ENCODE peak calls at places on chromosomes 1 and 21, in four cellular contexts. S is IMR-90, T is neuronal stem cell, A is mesendoderm. Q is an unnamed sample.
A peak's percentile ranks its signal among the peaks of the same experiment; 100 is the strongest.

GRCh38 chr21:16343776-16344175 is 614.0 kb downstream of the USP25 start:
- DNase-seq in A (peak; percentile 33), T (no peak), S (no peak), Q (no peak)

GRCh38 chr1:109896681-109897080 is 14.0 kb upstream of the CSF1 start:
- DNase-seq in S (no peak), T (no peak), A (no peak), Q (no peak)

GRCh38 chr1:28887418-28887834 is 26.9 kb upstream of the EPB41 start:
- DNase-seq in A (no peak), T (peak; percentile 32), S (no peak), Q (peak; percentile 51)

GRCh38 chr1:15168479-15168878 is 14.9 kb downstream of the TMEM51 start:
- DNase-seq in A (no peak), T (no peak), S (peak; percentile 99), Q (peak; percentile 57)

GRCh38 chr1:56516539-56517252 is 62.7 kb downstream of the PLPP3 start:
- DNase-seq in A (peak; percentile 98), S (peak; percentile 65), T (no peak), Q (peak; percentile 81)

GRCh38 chr1:152024228-152024627 is 12.6 kb downstream of the S100A11 start:
- DNase-seq in T (no peak), A (no peak), S (no peak), Q (no peak)

GRCh38 chr1:206705187-206705586 is 20.5 kb downstream of the MAPKAPK2 start:
- DNase-seq in T (peak; percentile 51), S (peak; percentile 89), A (no peak), Q (no peak)

GRCh38 chr1:51088474-51088873 is 13.6 kb upstream of the C1orf185 start:
- DNase-seq in A (no peak), T (no peak), S (no peak), Q (no peak)

DNA sequence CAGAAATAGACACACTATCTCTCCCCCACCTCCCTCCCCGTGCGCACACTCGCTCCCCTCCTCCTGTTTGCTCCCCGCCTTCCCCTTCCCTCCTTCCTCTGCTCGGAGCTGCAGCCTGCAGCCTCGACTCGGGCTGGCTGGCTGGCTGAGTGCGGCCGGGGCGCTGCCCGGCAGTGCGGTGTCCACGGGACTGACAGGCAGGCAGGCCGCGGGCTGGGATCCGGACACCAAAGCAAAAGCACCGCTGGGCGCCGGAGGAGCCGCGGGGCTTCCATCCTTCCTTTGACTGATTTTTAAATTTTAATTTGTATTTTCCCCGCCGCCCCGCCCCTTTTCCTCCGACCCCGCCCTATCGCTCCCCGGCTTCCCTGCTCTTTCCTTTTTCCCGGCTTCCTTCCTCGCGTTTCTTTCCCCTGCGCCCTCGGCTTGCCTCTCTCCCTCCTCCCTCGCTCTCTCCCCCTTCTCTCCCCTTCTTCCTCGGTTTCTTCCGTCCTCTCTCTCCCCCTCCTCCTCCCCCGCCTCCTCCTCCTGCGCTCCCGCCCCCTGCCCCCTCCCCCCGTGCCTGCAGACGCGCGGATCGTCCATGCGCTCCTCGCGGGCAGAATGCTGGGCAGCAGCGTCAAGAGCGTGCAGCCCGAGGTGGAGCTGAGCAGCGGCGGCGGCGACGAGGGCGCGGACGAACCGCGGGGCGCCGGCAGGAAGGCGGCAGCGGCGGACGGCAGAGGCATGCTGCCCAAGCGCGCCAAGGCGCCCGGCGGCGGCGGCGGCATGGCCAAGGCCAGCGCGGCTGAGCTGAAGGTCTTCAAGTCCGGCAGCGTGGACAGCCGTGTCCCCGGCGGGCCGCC is 109.4 kb downstream of the NAV1 start:
- DNase-seq in A (peak; percentile 68), T (peak; percentile 39), S (peak; percentile 75), Q (no peak)
- H3K23ac ChIP-seq in A (no peak overlapping the region), T (peak overlapping the region; percentile 82), S (peak overlapping the region; percentile 95), Q (no peak overlapping the region)

DNA sequence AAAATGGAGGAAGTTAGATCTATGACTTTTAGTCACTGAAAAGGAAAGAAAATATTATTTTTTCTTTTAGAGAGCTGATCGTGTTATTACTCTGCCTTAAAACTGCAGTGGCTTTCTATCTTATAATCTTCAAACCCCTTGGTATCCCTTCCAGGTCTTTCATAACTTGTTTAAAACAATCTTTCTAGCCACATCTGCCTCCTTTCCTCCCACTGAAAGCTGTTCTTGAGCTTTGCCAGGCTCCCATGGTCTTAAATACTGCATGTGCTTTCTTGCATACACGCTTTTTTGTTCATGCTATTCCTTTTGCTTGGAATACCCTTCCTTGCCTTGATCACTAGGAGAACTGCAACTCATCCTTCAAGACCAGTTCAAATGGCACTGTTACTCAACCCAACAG is 65.9 kb upstream of the GADD45A start:
- DNase-seq in T (no peak), S (no peak), A (no peak), Q (no peak)
- H3K23ac ChIP-seq in T (no peak overlapping the region), S (peak overlapping the region; percentile 35), A (no peak overlapping the region), Q (no peak overlapping the region)

DNA sequence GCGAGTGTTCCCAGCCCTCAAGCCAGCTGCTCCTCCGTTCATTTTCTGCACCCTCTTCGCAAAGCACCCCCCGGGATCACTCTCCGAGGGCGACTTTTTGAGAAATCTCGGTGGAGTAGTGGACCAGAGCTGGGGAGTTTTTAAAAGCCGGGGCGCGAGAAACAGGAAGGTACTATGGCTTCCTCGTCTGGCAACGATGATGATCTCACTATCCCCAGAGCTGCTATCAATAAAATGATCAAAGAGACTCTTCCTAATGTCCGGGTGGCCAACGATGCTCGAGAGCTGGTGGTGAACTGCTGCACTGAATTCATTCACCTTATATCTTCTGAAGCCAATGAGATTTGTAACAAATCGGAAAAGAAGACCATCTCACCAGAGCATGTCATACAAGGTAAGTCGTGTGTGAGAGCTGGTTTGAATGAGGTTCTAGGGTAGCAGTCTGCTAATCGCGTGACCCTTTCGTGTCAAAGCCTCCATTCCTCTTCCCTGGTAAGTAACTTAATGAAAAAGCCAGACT is 825 bp downstream of the DR1 start:
- DNase-seq in T (peak; percentile 18), A (peak; percentile 57), S (peak; percentile 21), Q (peak; percentile 24)
- H3K23ac ChIP-seq in T (no peak overlapping the region), A (no peak overlapping the region), S (peak overlapping the region; percentile 94), Q (no peak overlapping the region)

GRCh38 chr1:220884109-220884980 is 5.1 kb downstream of the HLX start:
- DNase-seq in A (peak; percentile 90), T (no peak), S (no peak), Q (no peak)
- H3K23ac ChIP-seq in A (no peak overlapping the region), T (peak overlapping the region; percentile 22), S (no peak overlapping the region), Q (no peak overlapping the region)

Q was measured in trophoblast cell.